ENCODE peak calls at places on chromosomes 12 and 14, in eight cellular contexts. X is mammary epithelial cell, E is RWPE2, S is A673, F is uterus, Y is suprapubic skin, G is cardiac muscle cell, V is endothelial cell of umbilical vein. D is an unnamed sample. For H3K36me3 and H3K4me1, the result is how much of the 10 kb centered on the place peaks cover.

GRCh38 chr14:51738754-51739153 is 87.0 kb downstream of the FRMD6 start:
- DNase-seq in F (no peak), X (no peak), V (no peak), S (no peak), E (no peak), G (no peak), Y (no peak), D (no peak)

GRCh38 chr12:115820661-115821060 is 456.8 kb downstream of the MED13L start:
- DNase-seq in F (no peak), Y (no peak), S (no peak), G (no peak), V (no peak), E (no peak), X (no peak), D (no peak)

GRCh38 chr12:123973552-123974341 is 732 bp downstream of the ZNF664 start:
- DNase-seq in X (peak), F (peak), S (peak), Y (peak), V (peak), G (peak), E (peak), D (no peak)

GRCh38 chr12:19707948-19708409 is 268.7 kb downstream of the AEBP2 start:
- DNase-seq in X (peak), V (no peak), F (no peak), E (no peak), Y (no peak), S (peak), G (no peak), D (no peak)

GRCh38 chr14:35534130-35534883 is at the start of gene INSM2:
- DNase-seq in G (no peak), E (no peak), F (no peak), Y (no peak), X (no peak), S (peak), V (no peak), D (no peak)

GRCh38 chr14:105136401-105137322 is 31.9 kb downstream of the JAG2 start:
- DNase-seq in V (no peak), F (no peak), E (peak), Y (peak), S (no peak), G (no peak), X (no peak), D (peak)

GRCh38 chr14:50363734-50364113 is 33.0 kb downstream of the CDKL1 start:
- DNase-seq in S (peak), E (no peak), G (no peak), X (no peak), Y (no peak), V (peak), F (no peak), D (no peak)

GRCh38 chr14:75229923-75230792 is 48.5 kb upstream of the FOS start:
- DNase-seq in S (peak), V (peak), F (no peak), X (peak), E (peak), G (no peak), Y (no peak), D (no peak)

GRCh38 chr14:91482278-91483023 is 27.7 kb downstream of the PPP4R3A start:
- DNase-seq in G (no peak), X (no peak), F (no peak), Y (no peak), S (no peak), E (no peak), V (no peak), D (no peak)

GRCh38 chr12:69583203-69583602 is 2.1 kb upstream of the CCT2 start:
- DNase-seq in E (no peak), F (no peak), V (no peak), X (no peak), G (peak), S (peak), Y (no peak), D (no peak)

GRCh38 chr14:94384342-94384741 is 4.1 kb downstream of the SERPINA1 start:
- DNase-seq in E (no peak), S (no peak), X (no peak), Y (no peak), V (no peak), G (no peak), F (no peak), D (peak)

GRCh38 chr12:123099556-123100192 is 51.2 kb downstream of the PITPNM2 start:
- DNase-seq in Y (no peak), V (no peak), X (no peak), F (no peak), S (no peak), G (no peak), E (no peak), D (no peak)

GRCh38 chr12:6292606-6293005 is 17.9 kb upstream of the PLEKHG6 start:
- DNase-seq in G (no peak), X (peak), F (no peak), E (no peak), S (no peak), V (no peak), Y (no peak), D (no peak)

GRCh38 chr12:118189761-118190181 is 53.8 kb downstream of the PEBP1 start:
- DNase-seq in V (peak), E (no peak), Y (no peak), S (no peak), F (no peak), G (peak), X (peak), D (no peak)

GRCh38 chr12:107568718-107569117 is 116.9 kb upstream of the PWP1 start:
- DNase-seq in Y (no peak), S (no peak), F (no peak), G (no peak), E (no peak), V (no peak), X (peak), D (no peak)

GRCh38 chr12:6635856-6636521 is at the start of gene LPAR5:
- DNase-seq in V (no peak), S (no peak), Y (no peak), F (no peak), X (peak), E (peak), G (no peak), D (no peak)

GRCh38 chr12:124921200-124922008 is 7.0 kb upstream of the UBC start:
- DNase-seq in G (peak), V (peak), Y (no peak), E (no peak), S (peak), F (peak), X (peak), D (no peak)

GRCh38 chr12:124379938-124380754 is 85.3 kb downstream of the RFLNA start:
- DNase-seq in F (peak), V (peak), X (peak), E (no peak), G (no peak), S (no peak), Y (no peak), D (peak)

GRCh38 chr14:35047961-35048513 is 2.0 kb downstream of the FAM177A1 start:
- DNase-seq in F (no peak), S (no peak), X (no peak), G (no peak), Y (no peak), V (no peak), E (no peak), D (no peak)

GRCh38 chr12:83827860-83828259 is 1084.7 kb downstream of the SLC6A15 start:
- DNase-seq in E (no peak), G (no peak), F (no peak), Y (no peak), V (no peak), X (no peak), S (peak), D (no peak)

GRCh38 chr12:54981796-54982195 is 2.8 kb downstream of the TESPA1 start:
- DNase-seq in E (no peak), X (no peak), S (no peak), Y (no peak), G (no peak), V (no peak), F (no peak), D (no peak)

GRCh38 chr12:1518763-1519516 is 75.4 kb downstream of the FBXL14 start:
- DNase-seq in E (peak), S (no peak), Y (no peak), V (peak), X (peak), F (no peak), G (peak), D (no peak)

GRCh38 chr12:85007836-85008235 is 28.2 kb downstream of the TSPAN19 start:
- DNase-seq in E (no peak), G (no peak), V (peak), F (no peak), S (no peak), Y (no peak), X (peak), D (no peak)
- H3K36me3 ChIP-seq in E (under half), G (under half), V (under half), F (under half), S (under half), Y (under half), X (under half), D (under half)

DNA sequence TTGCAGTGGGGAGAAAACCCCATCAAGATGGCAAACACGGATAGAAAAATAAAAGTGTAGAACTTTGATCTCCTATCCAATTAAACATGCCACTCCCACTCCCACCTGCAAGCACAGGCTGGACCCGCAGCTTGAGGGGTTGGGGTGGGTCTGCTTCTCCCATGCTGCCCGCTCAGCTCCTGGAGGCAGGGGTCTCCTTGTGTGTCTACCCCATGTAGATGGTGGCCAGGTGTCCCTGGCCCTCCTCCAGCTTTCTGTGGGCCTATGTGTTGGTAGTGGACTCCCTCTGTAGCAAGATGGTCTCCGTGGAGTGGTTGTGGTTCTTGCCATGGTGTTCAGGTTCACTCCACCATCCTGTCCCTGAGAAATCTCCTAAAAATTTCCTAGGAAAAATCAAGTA is 23.5 kb upstream of the FGF23 start:
- DNase-seq in X (no peak), V (no peak), S (no peak), G (no peak), F (no peak), E (no peak), Y (no peak), D (no peak)
- H3K4me1 ChIP-seq in X (under half), V (under half), S (under half), G (under half), F (under half), E (under half), Y (under half), D (under half)

DNA sequence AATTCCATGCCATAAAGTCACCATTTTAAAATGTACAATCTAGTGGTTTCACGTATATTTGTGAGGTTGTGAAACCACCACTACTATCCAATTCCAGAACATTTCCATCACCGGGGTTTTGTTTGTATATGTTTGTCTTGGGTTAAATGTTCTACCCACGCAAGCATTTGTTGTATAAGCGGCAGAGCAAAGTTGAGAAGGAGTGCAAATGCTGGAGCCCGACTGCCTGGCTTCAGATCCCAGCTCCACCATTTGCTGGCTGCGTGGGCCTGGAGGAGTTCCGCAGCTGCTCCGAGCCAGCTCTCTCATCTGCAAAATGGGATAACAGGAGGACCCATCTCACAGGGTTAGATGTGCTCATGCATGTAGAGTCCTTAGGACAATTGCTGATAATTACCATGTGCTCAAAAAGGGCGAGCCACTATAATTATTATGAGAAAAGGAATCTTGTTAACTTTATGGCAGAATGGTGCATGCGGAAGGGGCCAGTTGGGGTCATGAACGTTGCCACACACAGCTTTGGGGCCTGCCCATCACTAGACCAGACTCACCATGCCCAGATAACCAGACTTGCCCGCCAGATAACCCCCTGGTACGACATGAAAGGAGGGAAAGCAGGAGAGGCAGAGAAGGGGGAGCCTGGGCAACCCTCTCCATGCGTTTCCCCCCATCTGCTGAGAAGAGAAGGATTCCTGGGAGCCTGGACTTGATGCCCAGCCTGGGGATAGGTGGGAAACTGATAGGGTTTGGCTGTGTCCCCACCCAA is 6.4 kb downstream of the ACTN1 start:
- DNase-seq in G (no peak), V (no peak), E (no peak), X (no peak), F (no peak), Y (no peak), S (no peak), D (no peak)
- H3K36me3 ChIP-seq in G (under half), V (under half), E (half or more), X (half or more), F (under half), Y (under half), S (under half), D (half or more)

GRCh38 chr12:132173135-132174014 is 29.1 kb downstream of the NOC4L start:
- DNase-seq in G (no peak), E (peak), V (no peak), F (no peak), S (no peak), Y (no peak), X (no peak), D (no peak)
- H3K4me1 ChIP-seq in G (under half), E (under half), V (under half), F (under half), S (under half), Y (under half), X (under half), D (under half)

GRCh38 chr14:39181026-39181692 is 6.1 kb downstream of the PNN start:
- DNase-seq in X (no peak), G (no peak), S (no peak), F (no peak), V (no peak), E (no peak), Y (no peak), D (no peak)

GRCh38 chr14:39176263-39177167 is 1.5 kb downstream of the PNN start:
- DNase-seq in Y (no peak), F (no peak), G (no peak), E (no peak), V (no peak), S (no peak), X (no peak), D (no peak)

GRCh38 chr14:39177168-39177545 is 2.1 kb downstream of the PNN start:
- DNase-seq in V (no peak), F (no peak), G (no peak), E (no peak), X (no peak), Y (no peak), S (no peak), D (no peak)

GRCh38 chr14:39180553-39180952 is 5.5 kb downstream of the PNN start:
- DNase-seq in V (no peak), Y (no peak), F (no peak), G (no peak), X (no peak), S (no peak), E (no peak), D (no peak)

DNA sequence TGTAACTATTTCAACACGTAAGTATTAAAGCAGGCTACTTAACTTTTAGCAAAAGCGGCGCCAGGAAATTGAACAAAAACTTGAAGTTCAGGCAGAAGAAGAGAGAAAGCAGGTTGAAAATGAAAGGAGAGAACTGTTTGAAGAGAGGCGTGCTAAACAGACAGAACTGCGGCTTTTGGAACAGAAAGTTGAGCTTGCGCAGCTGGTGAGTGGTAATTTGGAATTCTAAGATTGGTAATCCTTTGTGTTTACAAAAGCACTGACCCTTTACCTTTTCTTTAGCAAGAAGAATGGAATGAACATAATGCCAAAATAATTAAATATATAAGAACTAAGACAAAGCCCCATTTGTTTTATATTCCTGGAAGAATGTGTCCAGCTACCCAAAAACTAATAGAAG is 4.0 kb downstream of the PNN start:
- DNase-seq in G (no peak), V (no peak), E (no peak), X (no peak), Y (no peak), F (no peak), S (no peak), D (no peak)
- H3K36me3 ChIP-seq in G (half or more), V (under half), E (half or more), X (half or more), Y (half or more), F (under half), S (half or more), D (half or more)

GRCh38 chr14:55129428-55130193 is 559 bp downstream of the LGALS3 start:
- DNase-seq in X (peak), E (peak), V (peak), S (peak), Y (peak), G (peak), F (peak), D (no peak)
- H3K4me1 ChIP-seq in X (under half), E (under half), V (under half), S (under half), Y (half or more), G (under half), F (under half), D (under half)

DNA sequence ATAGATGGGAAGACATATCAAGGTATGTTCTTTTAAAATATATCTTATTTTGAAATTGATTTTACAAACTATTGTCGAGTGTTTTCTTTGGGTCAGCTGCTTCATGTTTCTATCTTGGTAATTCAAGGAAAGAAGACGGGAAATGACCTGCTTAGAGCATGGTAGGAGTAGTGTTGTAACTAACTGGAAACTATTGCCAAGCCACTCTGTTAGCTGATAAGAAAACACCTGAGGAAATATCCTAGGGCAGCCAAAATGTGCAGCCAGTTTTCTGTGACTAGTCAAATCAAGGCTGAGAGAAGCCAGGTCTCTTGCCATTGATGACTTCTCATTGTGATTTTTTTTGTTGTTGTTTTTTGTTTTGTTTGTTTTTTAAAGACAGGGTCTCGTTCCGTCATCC is 30.2 kb downstream of the METAP2 start:
- DNase-seq in G (no peak), V (no peak), S (no peak), Y (no peak), X (no peak), F (no peak), E (no peak), D (no peak)
- H3K36me3 ChIP-seq in G (under half), V (under half), S (half or more), Y (half or more), X (under half), F (under half), E (half or more), D (half or more)

DNA sequence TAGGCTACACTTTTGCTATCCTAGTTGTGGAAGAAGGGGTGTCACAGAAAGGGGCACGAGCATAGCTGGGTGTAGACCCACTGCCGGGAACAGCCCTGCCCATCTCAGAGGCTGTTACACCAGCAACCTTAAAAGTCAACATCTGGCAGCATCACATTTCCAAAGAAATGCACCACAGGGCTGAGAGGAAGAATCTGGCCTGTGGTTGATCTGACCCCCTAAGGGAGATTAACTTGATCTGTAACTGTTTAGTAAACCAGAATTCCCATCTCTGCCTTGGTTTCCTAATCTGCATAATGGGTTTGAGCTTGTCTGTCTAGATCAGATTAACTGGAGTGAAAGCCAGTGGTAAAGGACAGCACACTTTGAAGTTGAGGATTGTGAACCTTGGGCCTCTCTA is 1.3 kb downstream of the LRP1-AS start:
- DNase-seq in G (no peak), V (no peak), F (no peak), S (no peak), X (no peak), E (no peak), Y (no peak), D (no peak)
- H3K4me1 ChIP-seq in G (under half), V (under half), F (under half), S (under half), X (under half), E (under half), Y (half or more), D (half or more)

DNA sequence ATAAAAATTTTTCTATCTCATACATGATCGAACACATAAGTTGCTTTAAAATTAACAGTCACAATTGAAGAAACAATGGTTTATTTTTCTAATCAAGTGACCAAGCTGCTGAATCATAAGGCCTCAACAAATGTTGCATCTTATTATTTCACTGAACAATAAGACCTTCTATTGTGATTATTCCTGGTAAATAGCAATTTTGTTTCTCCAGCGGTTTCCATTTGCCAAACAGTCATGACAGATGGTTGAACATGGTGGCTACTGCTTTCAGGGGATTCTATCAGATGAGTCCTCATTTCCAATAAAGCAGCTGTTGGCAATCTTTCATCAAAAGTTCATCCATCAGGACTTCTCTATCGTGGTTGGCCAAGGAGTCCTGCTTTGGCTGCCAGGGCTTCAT is 13.0 kb downstream of the TOMM20L start:
- DNase-seq in E (no peak), V (no peak), X (no peak), F (no peak), Y (no peak), G (no peak), S (no peak), D (no peak)
- H3K36me3 ChIP-seq in E (half or more), V (under half), X (under half), F (under half), Y (under half), G (under half), S (under half), D (under half)

D was measured in ascending aorta.